ENCODE peak calls at places on chromosome X, in six cellular contexts. One of them, this sample, is unnamed.
A peak's percentile ranks its signal among the peaks of the same experiment; 100 is the strongest.

GRCh38 chrX:123738378-123738955 is 5.6 kb upstream of the THOC2 start:
- DNase-seq in H1: no peak
- DNase-seq in uterus: no peak
- DNase-seq in breast epithelium: no peak
- DNase-seq in ascending aorta: no peak
- DNase-seq in tibial artery: no peak
- DNase-seq in this sample: no peak

GRCh38 chrX:46758163-46758955 is 559 bp downstream of the SLC9A7 start:
- DNase-seq in H1: peak; percentile 48
- DNase-seq in uterus: no peak
- DNase-seq in breast epithelium: no peak
- DNase-seq in ascending aorta: no peak
- DNase-seq in tibial artery: no peak
- DNase-seq in this sample: peak; percentile 4

GRCh38 chrX:110944793-110945466 is 149.3 kb upstream of the CHRDL1 start:
- DNase-seq in H1: peak; percentile 53
- DNase-seq in uterus: no peak
- DNase-seq in breast epithelium: no peak
- DNase-seq in ascending aorta: no peak
- DNase-seq in tibial artery: no peak
- DNase-seq in this sample: peak; percentile 80

GRCh38 chrX:99549381-99549780 is 860.7 kb downstream of the PCDH19 start:
- DNase-seq in H1: no peak
- DNase-seq in uterus: no peak
- DNase-seq in breast epithelium: no peak
- DNase-seq in ascending aorta: no peak
- DNase-seq in tibial artery: no peak
- DNase-seq in this sample: no peak

GRCh38 chrX:10327651-10328050 is 170.9 kb downstream of the CLCN4 start:
- DNase-seq in H1: peak; percentile 43
- DNase-seq in uterus: no peak
- DNase-seq in breast epithelium: no peak
- DNase-seq in ascending aorta: no peak
- DNase-seq in tibial artery: no peak
- DNase-seq in this sample: no peak

GRCh38 chrX:70034646-70035045 is 15.1 kb downstream of the AWAT2 start:
- DNase-seq in H1: no peak
- DNase-seq in uterus: no peak
- DNase-seq in breast epithelium: no peak
- DNase-seq in ascending aorta: no peak
- DNase-seq in tibial artery: no peak
- DNase-seq in this sample: no peak

GRCh38 chrX:71908387-71908786 is 2.3 kb upstream of the NHSL2 start:
- DNase-seq in H1: no peak
- DNase-seq in uterus: no peak
- DNase-seq in breast epithelium: no peak
- DNase-seq in ascending aorta: no peak
- DNase-seq in tibial artery: no peak
- DNase-seq in this sample: no peak

GRCh38 chrX:34365482-34365881 is 233.4 kb upstream of the FAM47A start:
- DNase-seq in H1: no peak
- DNase-seq in uterus: no peak
- DNase-seq in breast epithelium: no peak
- DNase-seq in ascending aorta: no peak
- DNase-seq in tibial artery: no peak
- DNase-seq in this sample: no peak

GRCh38 chrX:10110984-10111363 is 45.8 kb upstream of the CLCN4 start:
- DNase-seq in H1: no peak
- DNase-seq in uterus: no peak
- DNase-seq in breast epithelium: no peak
- DNase-seq in ascending aorta: no peak
- DNase-seq in tibial artery: no peak
- DNase-seq in this sample: peak; percentile 21

GRCh38 chrX:150465326-150465725 is 102.2 kb downstream of the MAMLD1 start:
- DNase-seq in H1: no peak
- DNase-seq in uterus: no peak
- DNase-seq in breast epithelium: no peak
- DNase-seq in ascending aorta: no peak
- DNase-seq in tibial artery: no peak
- DNase-seq in this sample: no peak

GRCh38 chrX:139566981-139567380 is 36.4 kb downstream of the F9 start:
- DNase-seq in H1: no peak
- DNase-seq in uterus: no peak
- DNase-seq in breast epithelium: no peak
- DNase-seq in ascending aorta: no peak
- DNase-seq in tibial artery: no peak
- DNase-seq in this sample: no peak

GRCh38 chrX:118188977-118189376 is 72.4 kb upstream of the KLHL13 start:
- DNase-seq in H1: no peak
- DNase-seq in uterus: no peak
- DNase-seq in breast epithelium: no peak
- DNase-seq in ascending aorta: no peak
- DNase-seq in tibial artery: no peak
- DNase-seq in this sample: no peak

GRCh38 chrX:115023139-115023538 is 5.7 kb upstream of the IL13RA2 start:
- DNase-seq in H1: no peak
- DNase-seq in uterus: no peak
- DNase-seq in breast epithelium: no peak
- DNase-seq in ascending aorta: no peak
- DNase-seq in tibial artery: no peak
- DNase-seq in this sample: no peak

GRCh38 chrX:37638047-37638446 is 47.5 kb upstream of the XK start:
- DNase-seq in H1: no peak
- DNase-seq in uterus: no peak
- DNase-seq in breast epithelium: no peak
- DNase-seq in ascending aorta: no peak
- DNase-seq in tibial artery: no peak
- DNase-seq in this sample: no peak

GRCh38 chrX:55142206-55142918 is 53.5 kb downstream of the PAGE2 start:
- DNase-seq in H1: no peak
- DNase-seq in uterus: no peak
- DNase-seq in breast epithelium: no peak
- DNase-seq in ascending aorta: no peak
- DNase-seq in tibial artery: no peak
- DNase-seq in this sample: peak; percentile 16

GRCh38 chrX:42809569-42809968 is 31.6 kb upstream of the PPP1R2C start:
- DNase-seq in H1: no peak
- DNase-seq in uterus: no peak
- DNase-seq in breast epithelium: no peak
- DNase-seq in ascending aorta: no peak
- DNase-seq in tibial artery: no peak
- DNase-seq in this sample: no peak
- H3K27ac ChIP-seq in H1: no peak overlapping the region
- H3K27ac ChIP-seq in uterus: no peak overlapping the region
- H3K27ac ChIP-seq in breast epithelium: no peak overlapping the region
- H3K27ac ChIP-seq in ascending aorta: no peak overlapping the region
- H3K27ac ChIP-seq in tibial artery: no peak overlapping the region
- H3K27ac ChIP-seq in this sample: no peak overlapping the region

GRCh38 chrX:129773649-129774458 is 5.9 kb upstream of the SASH3 start:
- DNase-seq in H1: no peak
- DNase-seq in uterus: no peak
- DNase-seq in breast epithelium: no peak
- DNase-seq in ascending aorta: no peak
- DNase-seq in tibial artery: no peak
- DNase-seq in this sample: no peak

GRCh38 chrX:129769467-129770154 is 10.1 kb upstream of the SASH3 start:
- DNase-seq in H1: no peak
- DNase-seq in uterus: no peak
- DNase-seq in breast epithelium: no peak
- DNase-seq in ascending aorta: no peak
- DNase-seq in tibial artery: no peak
- DNase-seq in this sample: no peak

GRCh38 chrX:129768586-129769466 is 10.9 kb upstream of the SASH3 start:
- DNase-seq in H1: no peak
- DNase-seq in uterus: no peak
- DNase-seq in breast epithelium: no peak
- DNase-seq in ascending aorta: no peak
- DNase-seq in tibial artery: no peak
- DNase-seq in this sample: no peak

GRCh38 chrX:129772796-129773431 is 6.8 kb upstream of the SASH3 start:
- DNase-seq in H1: no peak
- DNase-seq in uterus: no peak
- DNase-seq in breast epithelium: no peak
- DNase-seq in ascending aorta: peak; percentile 78
- DNase-seq in tibial artery: peak; percentile 77
- DNase-seq in this sample: peak; percentile 68

GRCh38 chrX:129771266-129771995 is 8.3 kb upstream of the SASH3 start:
- DNase-seq in H1: no peak
- DNase-seq in uterus: no peak
- DNase-seq in breast epithelium: no peak
- DNase-seq in ascending aorta: no peak
- DNase-seq in tibial artery: no peak
- DNase-seq in this sample: no peak
- H3K4me1 ChIP-seq in H1: no peaks in the 10 kb centered on the region
- H3K4me1 ChIP-seq in uterus: no peaks in the 10 kb centered on the region
- H3K4me1 ChIP-seq in breast epithelium: no peaks in the 10 kb centered on the region
- H3K4me1 ChIP-seq in ascending aorta: no peaks in the 10 kb centered on the region
- H3K4me1 ChIP-seq in tibial artery: no peaks in the 10 kb centered on the region
- H3K4me1 ChIP-seq in this sample: no peaks in the 10 kb centered on the region

DNA sequence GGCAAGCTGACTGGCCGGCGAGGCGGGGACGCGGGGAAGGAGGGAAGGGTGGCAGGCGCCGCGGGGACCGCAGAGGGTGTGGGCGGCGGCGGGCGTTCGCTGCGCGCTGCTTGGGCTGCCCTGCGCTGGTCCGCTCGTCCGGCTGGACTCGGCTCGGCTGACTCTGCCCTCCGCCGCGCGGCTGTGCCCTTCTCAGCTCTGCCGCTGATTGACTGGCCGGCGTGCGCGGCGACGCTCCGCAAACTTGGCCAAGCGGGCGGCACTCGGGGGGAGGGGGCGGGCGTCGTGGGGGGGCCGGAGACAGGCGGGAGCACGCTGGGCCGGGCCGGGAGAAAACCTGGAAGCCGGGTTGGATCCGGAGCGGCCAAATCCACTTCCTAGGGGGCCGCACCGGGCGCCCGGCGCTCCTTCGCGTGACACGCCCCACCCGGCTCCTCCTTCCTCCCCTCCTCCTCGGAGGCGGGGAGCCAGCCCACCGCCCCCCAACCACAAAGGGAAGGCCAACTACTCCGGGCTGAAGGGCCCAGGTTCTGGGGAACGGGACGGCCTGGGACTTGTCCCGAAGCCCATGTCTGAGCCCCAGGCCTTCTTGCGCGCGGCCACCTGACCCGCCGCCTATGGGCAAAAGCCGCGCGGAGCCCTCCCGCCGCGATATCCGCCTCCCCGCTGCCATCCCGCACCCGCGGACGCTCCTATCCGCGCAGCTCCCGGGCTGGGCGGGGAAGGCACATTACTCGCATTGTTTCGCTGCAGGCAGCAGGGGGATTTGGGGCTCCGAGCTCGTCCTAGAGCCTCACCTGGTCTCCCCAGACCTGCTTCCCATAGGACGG is at the start of gene GPC4:
- DNase-seq in H1: peak; percentile 79
- DNase-seq in uterus: peak; percentile 71
- DNase-seq in breast epithelium: no peak
- DNase-seq in ascending aorta: peak; percentile 82
- DNase-seq in tibial artery: peak; percentile 85
- DNase-seq in this sample: peak; percentile 85
- H3K27ac ChIP-seq in H1: peak within 1 kb of the TSS; percentile 67
- H3K27ac ChIP-seq in uterus: peak within 1 kb of the TSS; percentile 81
- H3K27ac ChIP-seq in breast epithelium: peak within 1 kb of the TSS; percentile 61
- H3K27ac ChIP-seq in ascending aorta: peak within 1 kb of the TSS; percentile 69
- H3K27ac ChIP-seq in tibial artery: peak within 1 kb of the TSS; percentile 84
- H3K27ac ChIP-seq in this sample: peak within 1 kb of the TSS; percentile 78

GRCh38 chrX:130163350-130163851 is 2.2 kb downstream of the AIFM1 start:
- DNase-seq in H1: no peak
- DNase-seq in uterus: no peak
- DNase-seq in breast epithelium: no peak
- DNase-seq in ascending aorta: no peak
- DNase-seq in tibial artery: no peak
- DNase-seq in this sample: no peak
- H3K4me1 ChIP-seq in H1: no peaks in the 10 kb centered on the region
- H3K4me1 ChIP-seq in uterus: no peaks in the 10 kb centered on the region
- H3K4me1 ChIP-seq in breast epithelium: no peaks in the 10 kb centered on the region
- H3K4me1 ChIP-seq in ascending aorta: no peaks in the 10 kb centered on the region
- H3K4me1 ChIP-seq in tibial artery: no peaks in the 10 kb centered on the region
- H3K4me1 ChIP-seq in this sample: peaks cover 28% of the 10 kb centered on the region